ENCODE peak calls at places on chromosomes 13 and 19, in four cellular contexts. J is EL, D is dermis microvascular lymphatic vessel endothelial cell, H is D341Med. C is an unnamed sample.

GRCh38 chr13:33911521-33911920 is 93.6 kb downstream of the RFC3 start:
- DNase-seq in J (no peak), D (no peak), H (no peak), C (no peak)

GRCh38 chr13:98575009-98575866 is 1.7 kb downstream of the STK24 start:
- DNase-seq in J (peak; percentile 17), D (no peak), H (no peak), C (peak; percentile 43)

GRCh38 chr19:28941833-28942232 is 271.1 kb downstream of the UQCRFS1 start:
- DNase-seq in J (no peak), D (no peak), H (no peak), C (no peak)

GRCh38 chr13:113093580-113094409 is 11.8 kb upstream of the F7 start:
- DNase-seq in J (no peak), D (no peak), H (no peak), C (no peak)

GRCh38 chr13:109275848-109276247 is 510.5 kb downstream of the IRS2 start:
- DNase-seq in J (no peak), D (no peak), H (no peak), C (peak; percentile 38)

GRCh38 chr19:41882568-41883462 is at the start of gene ARHGEF1:
- DNase-seq in J (peak; percentile 49), D (no peak), H (peak; percentile 69), C (peak; percentile 50)

GRCh38 chr19:58474291-58474996 is 1.7 kb upstream of the ZNF446 start:
- DNase-seq in J (peak; percentile 65), D (no peak), H (peak; percentile 20), C (no peak)

GRCh38 chr13:110283661-110284516 is 23.1 kb downstream of the COL4A1 start:
- DNase-seq in J (peak; percentile 68), D (no peak), H (no peak), C (no peak)

GRCh38 chr19:33804021-33804799 is 7.5 kb downstream of the KCTD15 start:
- DNase-seq in J (peak; percentile 40), D (no peak), H (no peak), C (no peak)

GRCh38 chr13:33611016-33611805 is 206.7 kb upstream of the RFC3 start:
- DNase-seq in J (no peak), D (peak; percentile 98), H (no peak), C (no peak)

GRCh38 chr19:6066661-6067646 is 43.3 kb downstream of the RFX2 start:
- DNase-seq in J (peak; percentile 57), D (peak; percentile 100), H (peak; percentile 59), C (peak; percentile 70)

GRCh38 chr13:102443234-102443633 is 41.4 kb upstream of the FGF14 start:
- DNase-seq in J (no peak), D (no peak), H (no peak), C (peak; percentile 43)

GRCh38 chr13:80030491-80030890 is 310.4 kb downstream of the SPRY2 start:
- DNase-seq in J (peak; percentile 72), D (peak; percentile 11), H (no peak), C (no peak)

GRCh38 chr13:50715402-50716146 is 127.9 kb downstream of the DLEU7 start:
- DNase-seq in J (no peak), D (no peak), H (peak; percentile 70), C (no peak)

GRCh38 chr13:98981596-98982195 is 3.8 kb upstream of the DOCK9 start:
- DNase-seq in J (no peak), D (no peak), H (no peak), C (no peak)

GRCh38 chr19:2567996-2568395 is 92.1 kb downstream of the GADD45B start:
- DNase-seq in J (no peak), D (no peak), H (no peak), C (no peak)

GRCh38 chr13:21344662-21345176 is 114.4 kb downstream of the ZDHHC20 start:
- DNase-seq in J (no peak), D (no peak), H (no peak), C (no peak)

C was measured in NCI-H82.